ENCODE peak calls at places on chromosomes 11 and 22, in ten cellular contexts. H is tibial artery, S is BJ, B is endothelial cell of umbilical vein, D is adrenal gland, Z is HFF-Myc, Q is IMR-90, I is lower lobe of right lung, L is lower leg skin, A is astrocyte of the cerebellum. M is an unnamed sample.

GRCh38 chr11:102367364-102367763 is 20.4 kb downstream of the BIRC2 start:
- DNase-seq in S (no peak), D (no peak), A (peak), Q (peak), I (no peak), Z (no peak), B (peak), H (no peak), L (no peak), M (peak)

GRCh38 chr22:21985214-21985613 is 2.6 kb upstream of the TOP3B start:
- DNase-seq in H (no peak), Q (no peak), L (no peak), S (no peak), I (no peak), D (no peak), Z (no peak), B (no peak), A (no peak), M (no peak)

GRCh38 chr11:706957-707816 is 1.2 kb downstream of the EPS8L2 start:
- DNase-seq in D (peak), Q (no peak), L (no peak), A (no peak), S (no peak), B (no peak), Z (no peak), H (no peak), I (peak), M (no peak)

GRCh38 chr22:46055176-46055850 is 78.4 kb upstream of the WNT7B start:
- DNase-seq in Q (no peak), H (peak), Z (no peak), L (peak), D (no peak), I (peak), S (no peak), A (no peak), B (peak), M (no peak)

GRCh38 chr11:95522871-95523270 is 266.7 kb downstream of the FAM76B start:
- DNase-seq in I (no peak), B (no peak), D (no peak), H (no peak), Q (peak), S (no peak), L (no peak), Z (no peak), A (no peak), M (no peak)

GRCh38 chr11:126333142-126333541 is 22.3 kb upstream of the ST3GAL4 start:
- DNase-seq in I (no peak), Q (no peak), L (no peak), A (no peak), S (no peak), B (no peak), D (no peak), H (no peak), Z (no peak), M (no peak)

GRCh38 chr11:130611791-130612251 is 163.4 kb downstream of the ADAMTS15 start:
- DNase-seq in D (no peak), A (no peak), S (peak), I (no peak), Q (peak), B (no peak), Z (no peak), L (no peak), H (no peak), M (peak)

GRCh38 chr11:87059596-87059995 is 21.9 kb downstream of the TMEM135 start:
- DNase-seq in H (no peak), A (no peak), I (no peak), Z (no peak), L (no peak), Q (no peak), B (no peak), S (no peak), D (no peak), M (no peak)

GRCh38 chr11:46378811-46379482 is 2.5 kb upstream of the MDK start:
- DNase-seq in B (no peak), Q (no peak), S (no peak), L (no peak), Z (no peak), D (peak), I (no peak), H (no peak), A (no peak), M (no peak)

GRCh38 chr22:42072606-42073330 is 1.3 kb upstream of the PHETA2 start:
- DNase-seq in Z (no peak), I (no peak), D (no peak), S (no peak), Q (no peak), L (peak), H (no peak), B (no peak), A (no peak), M (no peak)

GRCh38 chr22:42075277-42075676 is 1.2 kb downstream of the PHETA2 start:
- DNase-seq in A (no peak), S (no peak), B (no peak), D (no peak), Z (no peak), L (peak), I (no peak), Q (no peak), H (no peak), M (no peak)

GRCh38 chr22:42073568-42074152 is 388 bp upstream of the PHETA2 start:
- DNase-seq in B (no peak), S (no peak), A (no peak), L (peak), I (no peak), D (no peak), Z (no peak), H (no peak), Q (no peak), M (no peak)

GRCh38 chr22:42074153-42074750 is at the start of gene PHETA2:
- DNase-seq in I (peak), L (peak), B (peak), S (no peak), Q (peak), Z (no peak), A (no peak), D (peak), H (no peak), M (peak)

DNA sequence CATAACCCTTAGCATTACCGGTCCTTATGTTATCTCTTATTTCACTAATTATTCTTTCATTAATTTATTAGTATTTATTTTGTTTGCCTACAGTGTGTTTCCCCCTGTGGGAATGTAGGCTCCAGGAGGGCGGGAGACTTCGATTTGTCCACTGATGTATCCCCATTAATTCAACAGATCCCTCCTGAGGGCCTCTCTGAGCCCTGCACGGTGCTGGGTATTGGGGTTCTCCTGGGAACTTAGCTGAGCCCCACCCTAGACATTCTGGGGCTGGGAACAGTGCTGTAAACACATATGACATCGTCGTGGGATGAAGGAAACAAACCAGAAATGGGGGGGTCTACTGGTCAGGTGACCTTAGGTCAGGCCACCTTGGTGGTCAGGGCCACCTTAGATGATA is 798 bp downstream of the PHETA2 start:
- DNase-seq in L (peak), B (peak), S (no peak), Q (no peak), Z (no peak), I (no peak), H (no peak), D (no peak), A (no peak), M (no peak)
- H3K4me3 ChIP-seq in L (no peak), B (peak), S (peak), Q (peak), Z (peak), I (peak), H (peak), D (peak), A (peak), M (peak)

DNA sequence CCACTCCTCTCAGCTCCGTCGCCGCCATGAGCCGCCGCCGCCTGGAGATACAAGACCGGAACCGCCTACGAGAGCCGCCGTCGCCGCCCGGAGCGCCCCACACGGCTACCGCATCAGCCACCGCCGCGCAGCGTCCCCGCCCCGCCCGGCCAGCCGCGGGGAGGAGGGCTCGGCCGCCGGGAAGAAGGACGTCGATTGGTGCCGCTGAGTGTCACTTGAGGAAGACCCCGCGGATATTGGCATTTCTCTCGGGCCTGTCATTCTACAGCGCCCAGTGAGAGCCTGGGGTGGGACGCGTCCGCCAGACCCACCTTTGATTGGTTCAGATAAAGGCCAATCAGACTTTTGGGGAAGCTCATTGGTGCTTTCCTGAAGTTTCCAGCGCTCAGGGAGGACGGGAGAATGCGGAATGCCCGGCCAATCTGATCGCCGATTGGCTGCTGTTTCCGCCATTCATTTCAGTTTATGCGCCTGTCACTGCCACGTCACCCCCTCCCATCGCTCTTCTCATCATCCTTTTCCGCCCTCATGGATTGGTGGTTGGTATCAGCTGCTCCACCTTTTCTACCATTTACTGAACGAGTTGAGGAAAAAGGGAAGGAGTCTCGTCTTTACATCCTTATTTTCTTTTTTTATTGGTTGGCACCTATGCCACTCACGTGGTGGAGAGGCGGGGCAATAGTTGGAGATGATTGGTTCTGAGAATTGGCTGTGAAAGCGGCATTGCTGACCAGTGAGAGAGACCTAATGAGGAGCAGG is at the start of gene OSBP:
- DNase-seq in S (peak), B (peak), A (peak), D (peak), Z (peak), L (peak), H (peak), I (peak), Q (peak), M (peak)
- TF ChIP-seq CTCF in S (no peak), B (no peak), A (no peak), D (no peak), Z (no peak), L (no peak), H (no peak), I (peak), Q (peak), M (no peak)

DNA sequence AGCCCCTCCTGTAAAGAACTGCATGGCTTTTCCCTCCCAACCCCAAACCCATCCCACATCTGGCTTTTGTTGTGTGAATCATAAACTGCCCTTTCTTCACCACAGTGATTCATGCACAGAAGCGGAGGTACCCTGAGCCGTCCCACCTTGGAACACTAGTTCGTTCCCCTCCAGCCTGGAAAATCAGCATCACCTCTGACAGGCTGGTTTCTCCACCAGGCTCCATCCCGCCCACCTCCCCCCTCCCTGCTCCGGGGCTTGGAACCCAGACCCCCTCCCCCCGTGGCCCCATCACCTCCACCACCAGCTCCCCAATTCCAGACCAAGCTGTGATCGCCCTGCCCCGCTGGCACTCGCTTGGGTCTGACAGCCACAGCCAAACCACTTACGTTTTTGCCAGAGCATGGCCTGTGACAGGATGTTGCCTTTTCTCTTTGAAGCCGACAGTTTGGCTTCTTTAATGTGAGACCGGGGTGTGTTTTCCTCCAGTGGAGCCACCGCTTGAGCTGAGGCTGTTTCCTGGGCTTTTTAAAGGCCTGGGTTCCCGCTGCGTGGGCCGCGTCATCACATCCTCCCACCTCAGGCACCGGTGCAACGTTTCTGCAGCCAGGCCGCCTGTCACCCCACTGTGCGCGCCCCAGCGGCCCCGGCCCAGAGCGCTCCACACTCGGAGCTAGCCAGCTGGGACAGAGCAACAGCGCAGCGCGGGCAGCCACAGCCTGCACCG is at the start of gene POU2AF1:
- DNase-seq in L (no peak), A (peak), H (no peak), I (no peak), Z (peak), B (no peak), D (no peak), Q (peak), S (no peak), M (peak)
- H3K4me3 ChIP-seq in L (no peak), A (no peak), H (no peak), I (peak), Z (no peak), B (no peak), D (no peak), Q (no peak), S (no peak), M (no peak)

GRCh38 chr22:43974028-43974545 is 18.8 kb downstream of the SAMM50 start:
- DNase-seq in L (peak), A (no peak), B (no peak), H (no peak), S (no peak), Q (no peak), Z (no peak), I (no peak), D (no peak), M (no peak)

GRCh38 chr22:43980579-43980978 is 25.3 kb downstream of the SAMM50 start:
- DNase-seq in B (no peak), D (no peak), S (no peak), L (no peak), Z (no peak), A (no peak), Q (no peak), I (no peak), H (no peak), M (no peak)

GRCh38 chr22:43978558-43978957 is 23.3 kb downstream of the SAMM50 start:
- DNase-seq in B (no peak), S (no peak), L (peak), Q (no peak), D (no peak), H (no peak), Z (no peak), A (no peak), I (no peak), M (no peak)

GRCh38 chr22:43975041-43975440 is 19.8 kb downstream of the SAMM50 start:
- DNase-seq in D (no peak), B (no peak), L (no peak), S (no peak), H (no peak), I (no peak), A (no peak), Z (no peak), Q (no peak), M (no peak)

DNA sequence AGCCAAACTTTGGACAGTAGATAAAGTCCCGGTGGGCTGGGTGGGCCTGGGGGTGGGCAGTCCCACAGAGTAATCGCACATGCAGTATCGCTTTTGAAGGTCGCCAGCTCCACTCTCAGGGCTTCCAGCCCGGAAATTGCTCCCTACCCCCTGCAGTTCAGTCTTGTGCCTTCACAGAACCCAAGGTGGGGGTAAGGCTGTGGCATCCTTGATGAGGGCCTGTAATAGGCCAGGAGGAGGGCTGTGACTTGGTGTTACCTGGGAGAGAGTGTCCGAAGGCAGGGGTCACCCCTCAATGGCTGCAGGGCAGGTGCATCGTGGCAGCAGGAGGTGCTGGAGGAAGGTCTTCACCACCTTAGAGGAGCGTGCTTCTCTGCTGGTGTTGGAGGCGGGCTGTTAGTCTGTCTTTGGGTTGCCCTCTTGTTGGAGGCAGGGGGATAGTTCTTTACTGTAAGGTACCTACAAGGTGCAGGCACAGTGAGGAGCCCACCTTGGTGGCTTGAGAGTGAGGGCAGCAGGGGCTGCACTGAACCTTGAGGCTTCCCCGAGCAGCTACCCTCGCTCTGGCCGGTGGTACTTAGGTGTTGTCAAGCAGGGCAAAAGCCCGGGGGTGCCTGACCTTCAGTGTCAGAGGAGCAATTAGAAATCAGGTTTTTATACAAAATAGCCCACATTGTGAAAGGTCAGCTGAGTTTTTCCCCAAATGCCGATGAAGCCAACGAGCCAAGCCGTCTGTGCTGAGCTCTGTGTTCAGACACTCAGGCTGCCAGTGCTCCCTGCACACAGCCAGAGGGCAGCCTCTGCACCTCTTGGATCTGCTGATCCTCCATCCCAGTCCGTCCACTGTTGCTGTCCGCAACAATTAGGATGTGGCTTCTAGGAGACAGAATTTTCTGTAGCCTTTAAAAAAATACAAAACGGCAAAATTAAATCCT is 21.9 kb downstream of the SAMM50 start:
- DNase-seq in S (no peak), B (no peak), I (no peak), Q (no peak), D (no peak), H (no peak), L (peak), A (no peak), Z (no peak), M (no peak)
- TF ChIP-seq CTCF in S (no peak), B (no peak), I (no peak), Q (no peak), D (no peak), H (no peak), L (no peak), A (no peak), Z (no peak), M (no peak)

M was measured in fibroblast of pulmonary artery.